ENCODE peak calls at places on chromosomes 2 and 18, in ten cellular contexts. T is SK-N-SH, C is stomach, A is neuronal stem cell, S is ovary, P is fibroblast of lung, F is SJCRH30, O is transverse colon, Y is adipocyte, I is sigmoid colon. G is an unnamed sample.

GRCh38 chr18:21949326-21950015 is 208.9 kb downstream of the MIB1 start:
- DNase-seq in P (no peak), Y (no peak), C (no peak), T (no peak), O (peak; percentile 48), I (no peak), S (no peak), A (no peak), F (no peak), G (no peak)

GRCh38 chr18:79528296-79528695 is 132.6 kb downstream of the NFATC1 start:
- DNase-seq in S (no peak), Y (no peak), O (no peak), P (no peak), I (peak; percentile 41), C (peak; percentile 22), F (no peak), T (no peak), A (no peak), G (peak; percentile 60)

GRCh38 chr2:77519164-77519887 is 2.9 kb downstream of the LRRTM4 start:
- DNase-seq in C (no peak), T (no peak), A (no peak), O (no peak), F (no peak), P (no peak), S (no peak), Y (no peak), I (no peak), G (no peak)

GRCh38 chr18:68244786-68245185 is 470.1 kb downstream of the TMX3 start:
- DNase-seq in S (no peak), A (no peak), I (no peak), F (no peak), C (no peak), P (peak; percentile 70), O (no peak), T (no peak), Y (peak; percentile 58), G (no peak)

GRCh38 chr2:134183679-134184078 is 70.2 kb upstream of the MGAT5 start:
- DNase-seq in C (no peak), S (no peak), A (no peak), T (no peak), F (no peak), I (no peak), O (no peak), Y (no peak), P (no peak), G (no peak)

GRCh38 chr2:3283206-3283605 is 94.4 kb downstream of the EIPR1 start:
- DNase-seq in Y (no peak), A (no peak), C (peak; percentile 19), S (no peak), I (no peak), P (no peak), T (peak; percentile 72), O (no peak), F (no peak), G (no peak)

GRCh38 chr2:143433158-143433557 is 303.9 kb downstream of the ARHGAP15 start:
- DNase-seq in Y (no peak), A (no peak), C (no peak), S (no peak), P (no peak), F (peak; percentile 28), O (no peak), I (no peak), T (peak; percentile 7), G (no peak)

GRCh38 chr2:150485871-150486538 is 1.5 kb downstream of the RND3 start:
- DNase-seq in O (peak; percentile 80), Y (peak; percentile 87), S (peak; percentile 64), P (peak; percentile 88), F (peak; percentile 84), A (peak; percentile 48), C (peak; percentile 80), I (peak; percentile 93), T (peak; percentile 71), G (peak; percentile 84)

GRCh38 chr2:43576983-43577892 is 18.6 kb downstream of the THADA start:
- DNase-seq in T (peak; percentile 49), S (peak; percentile 59), P (peak; percentile 82), C (no peak), F (peak; percentile 77), I (no peak), Y (peak; percentile 86), A (peak; percentile 15), O (no peak), G (no peak)

GRCh38 chr2:174546519-174547506 is 50.8 kb downstream of the WIPF1 start:
- DNase-seq in F (peak; percentile 83), C (no peak), P (peak; percentile 10), S (no peak), T (peak; percentile 47), I (no peak), A (peak; percentile 15), Y (peak; percentile 52), O (no peak), G (no peak)
- H3K4me1 ChIP-seq in F (peaks cover 23% of the 10 kb centered on the region), C (no peaks in the 10 kb centered on the region), P (no peaks in the 10 kb centered on the region), S (no peaks in the 10 kb centered on the region), T (no peaks in the 10 kb centered on the region), I (no peaks in the 10 kb centered on the region), A (no peaks in the 10 kb centered on the region), Y (no peaks in the 10 kb centered on the region), O (no peaks in the 10 kb centered on the region), G (no peaks in the 10 kb centered on the region)

GRCh38 chr2:23684540-23685176 is 242.3 kb downstream of the ATAD2B start:
- DNase-seq in F (no peak), C (no peak), Y (no peak), S (no peak), O (no peak), A (no peak), P (no peak), T (peak; percentile 42), I (no peak), G (no peak)
- H3K4me1 ChIP-seq in F (no peaks in the 10 kb centered on the region), C (no peaks in the 10 kb centered on the region), Y (no peaks in the 10 kb centered on the region), S (no peaks in the 10 kb centered on the region), O (no peaks in the 10 kb centered on the region), A (peaks cover 13% of the 10 kb centered on the region), P (no peaks in the 10 kb centered on the region), T (peaks cover 26% of the 10 kb centered on the region), I (no peaks in the 10 kb centered on the region), G (no peaks in the 10 kb centered on the region)

GRCh38 chr2:101116841-101117552 is 34.2 kb downstream of the TBC1D8 start:
- DNase-seq in C (no peak), Y (no peak), A (no peak), P (no peak), I (no peak), S (no peak), O (no peak), F (no peak), T (no peak), G (no peak)

GRCh38 chr2:101116348-101116747 is 34.8 kb downstream of the TBC1D8 start:
- DNase-seq in P (no peak), Y (no peak), T (no peak), S (no peak), C (no peak), I (no peak), A (no peak), F (no peak), O (no peak), G (no peak)

GRCh38 chr2:101114268-101114783 is 36.9 kb downstream of the TBC1D8 start:
- DNase-seq in Y (no peak), A (no peak), T (peak; percentile 31), O (no peak), P (no peak), F (no peak), S (no peak), C (no peak), I (no peak), G (no peak)

GRCh38 chr2:101114815-101115214 is 36.4 kb downstream of the TBC1D8 start:
- DNase-seq in C (no peak), F (no peak), Y (no peak), O (peak; percentile 36), S (no peak), P (no peak), T (no peak), I (no peak), A (no peak), G (no peak)

DNA sequence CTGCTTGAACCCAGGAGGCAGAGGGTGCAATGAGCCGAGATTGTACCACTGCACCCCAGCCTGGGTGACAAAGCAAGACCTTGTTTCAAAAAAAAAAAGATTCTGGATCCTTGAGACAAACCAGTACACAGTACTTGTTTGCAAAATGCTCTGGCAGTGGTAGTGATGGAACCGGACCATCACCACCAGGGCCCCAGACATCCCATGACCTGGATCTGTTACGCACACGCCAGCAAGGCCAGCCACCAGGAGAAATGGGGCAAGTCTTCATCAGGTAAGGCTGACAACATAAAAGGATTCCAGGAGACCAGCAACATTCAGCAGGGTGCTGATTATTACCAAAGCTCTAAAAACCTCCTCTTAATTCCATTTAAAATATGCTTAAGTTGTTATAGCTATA is 35.5 kb downstream of the TBC1D8 start:
- DNase-seq in O (no peak), A (no peak), C (no peak), P (no peak), Y (no peak), T (no peak), I (no peak), F (no peak), S (no peak), G (no peak)
- H3K4me1 ChIP-seq in O (peaks cover 36% of the 10 kb centered on the region), A (peaks cover 2% of the 10 kb centered on the region), C (peaks cover 86% of the 10 kb centered on the region), P (peaks cover 13% of the 10 kb centered on the region), Y (peaks cover 63% of the 10 kb centered on the region), T (peaks cover 61% of the 10 kb centered on the region), I (no peaks in the 10 kb centered on the region), F (peaks cover 12% of the 10 kb centered on the region), S (peaks cover 13% of the 10 kb centered on the region), G (peaks cover 47% of the 10 kb centered on the region)

DNA sequence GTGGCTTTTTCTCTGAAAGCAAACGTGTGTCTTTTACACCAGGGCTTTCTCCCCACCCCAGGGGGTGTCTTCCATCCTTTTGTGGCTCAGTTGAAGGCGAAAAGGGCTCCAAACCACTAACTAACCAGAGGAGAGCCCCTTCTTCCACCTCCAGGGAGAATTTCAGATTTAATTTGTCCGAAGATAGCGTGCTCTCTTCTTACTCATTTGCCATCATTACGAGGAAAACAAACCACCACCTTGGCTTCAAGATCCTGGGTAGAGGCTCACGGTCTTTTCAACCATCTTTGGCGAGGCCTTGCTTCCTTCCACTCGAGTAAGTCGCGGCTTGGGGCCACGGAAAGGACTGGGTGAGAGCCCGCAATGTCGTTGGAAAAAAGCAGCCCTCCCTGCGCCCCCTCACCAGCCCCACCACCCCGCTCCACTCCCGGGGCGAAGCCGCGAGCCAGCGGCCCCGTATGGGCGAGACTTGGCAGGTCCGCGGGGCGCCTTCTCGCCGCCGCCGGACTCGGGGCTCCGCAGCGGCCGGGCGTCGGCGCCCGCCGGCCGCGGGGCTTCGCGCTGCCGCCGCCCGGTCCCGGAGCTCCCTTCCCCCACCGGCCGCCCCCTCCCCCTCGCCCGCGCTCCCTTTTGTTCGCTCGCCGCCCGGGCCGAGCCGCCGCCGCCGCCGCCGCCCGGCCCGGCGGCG is 1.7 kb upstream of the ZNF532 start:
- DNase-seq in I (peak; percentile 66), C (peak; percentile 27), F (peak; percentile 53), S (peak; percentile 52), O (peak; percentile 28), P (peak; percentile 69), Y (peak; percentile 52), A (no peak), T (peak; percentile 80), G (peak; percentile 70)
- H3K4me1 ChIP-seq in I (no peaks in the 10 kb centered on the region), C (peaks cover 25% of the 10 kb centered on the region), F (peaks cover 17% of the 10 kb centered on the region), S (peaks cover 31% of the 10 kb centered on the region), O (peaks cover 29% of the 10 kb centered on the region), P (peaks cover 20% of the 10 kb centered on the region), Y (peaks cover 65% of the 10 kb centered on the region), A (peaks cover 40% of the 10 kb centered on the region), T (peaks cover 45% of the 10 kb centered on the region), G (peaks cover 54% of the 10 kb centered on the region)

G was measured in upper lobe of right lung.